ENCODE peak calls at places on chromosomes 2 and 18, in ten cellular contexts. K, L, R, E, N, J, S, Z, Y and V are unnamed samples.

GRCh38 chr2:30252723-30253688 is 21.7 kb downstream of the LBH start:
- DNase-seq in K (peak; percentile 50), L (no peak), R (no peak), E (no peak), N (no peak), J (peak; percentile 73), S (no peak), Z (no peak), Y (no peak), V (no peak)

GRCh38 chr2:240687741-240688562 is 3.7 kb upstream of the AQP12A start:
- DNase-seq in K (no peak), L (no peak), R (no peak), E (no peak), N (no peak), J (no peak), S (no peak), Z (peak; percentile 49), Y (no peak), V (peak; percentile 51)

GRCh38 chr2:152468832-152469692 is 134.1 kb downstream of the FMNL2 start:
- DNase-seq in K (no peak), L (no peak), R (no peak), E (no peak), N (no peak), J (no peak), S (no peak), Z (no peak), Y (peak; percentile 41), V (no peak)

GRCh38 chr2:104790100-104790811 is 63.7 kb upstream of the POU3F3 start:
- DNase-seq in K (no peak), L (no peak), R (no peak), E (peak; percentile 89), N (no peak), J (no peak), S (no peak), Z (no peak), Y (no peak), V (no peak)

GRCh38 chr2:101173707-101174295 is 22.6 kb upstream of the TBC1D8 start:
- DNase-seq in K (no peak), L (peak; percentile 51), R (no peak), E (no peak), N (peak; percentile 33), J (no peak), S (no peak), Z (peak; percentile 28), Y (no peak), V (no peak)

GRCh38 chr18:36143391-36143790 is 13.7 kb downstream of the ELP2 start:
- DNase-seq in K (no peak), L (no peak), R (no peak), E (no peak), N (no peak), J (no peak), S (no peak), Z (no peak), Y (no peak), V (no peak)

GRCh38 chr2:529425-529824 is 147.8 kb downstream of the TMEM18 start:
- DNase-seq in K (no peak), L (no peak), R (no peak), E (peak; percentile 73), N (no peak), J (no peak), S (no peak), Z (no peak), Y (peak; percentile 30), V (no peak)

GRCh38 chr18:48781041-48781989 is 169.4 kb downstream of the SMAD7 start:
- DNase-seq in K (no peak), L (no peak), R (no peak), E (peak; percentile 63), N (peak; percentile 97), J (peak; percentile 94), S (peak; percentile 75), Z (peak; percentile 98), Y (no peak), V (peak; percentile 98)

GRCh38 chr2:51813245-51813644 is 781.3 kb upstream of the NRXN1 start:
- DNase-seq in K (no peak), L (no peak), R (no peak), E (no peak), N (no peak), J (no peak), S (no peak), Z (no peak), Y (peak; percentile 7), V (no peak)

GRCh38 chr2:8617590-8617989 is 64.3 kb upstream of the ID2 start:
- DNase-seq in K (no peak), L (no peak), R (no peak), E (no peak), N (no peak), J (no peak), S (no peak), Z (peak; percentile 67), Y (no peak), V (no peak)

GRCh38 chr18:27449104-27449503 is 264.0 kb upstream of the CHST9 start:
- DNase-seq in K (no peak), L (no peak), R (no peak), E (no peak), N (no peak), J (no peak), S (no peak), Z (no peak), Y (no peak), V (no peak)

GRCh38 chr2:44768438-44769236 is 172.9 kb upstream of the SIX3 start:
- DNase-seq in K (no peak), L (no peak), R (no peak), E (peak; percentile 90), N (no peak), J (no peak), S (no peak), Z (no peak), Y (no peak), V (no peak)

GRCh38 chr2:16038586-16038985 is 98.2 kb downstream of the MYCN start:
- DNase-seq in K (no peak), L (no peak), R (no peak), E (no peak), N (no peak), J (no peak), S (no peak), Z (no peak), Y (no peak), V (no peak)

GRCh38 chr2:5666798-5667197 is 25.4 kb upstream of the SOX11 start:
- DNase-seq in K (no peak), L (no peak), R (no peak), E (no peak), N (no peak), J (no peak), S (no peak), Z (no peak), Y (no peak), V (no peak)

GRCh38 chr2:108612514-108613183 is 78.4 kb downstream of the LIMS1 start:
- DNase-seq in K (no peak), L (peak; percentile 59), R (no peak), E (no peak), N (no peak), J (no peak), S (no peak), Z (no peak), Y (no peak), V (no peak)

GRCh38 chr2:160406591-160407392 is 86.8 kb downstream of the RBMS1 start:
- DNase-seq in K (no peak), L (peak; percentile 70), R (no peak), E (peak; percentile 73), N (peak; percentile 56), J (peak; percentile 80), S (no peak), Z (peak; percentile 85), Y (peak; percentile 78), V (no peak)

GRCh38 chr2:13135369-13135768 is 418.6 kb downstream of the TRIB2 start:
- DNase-seq in K (no peak), L (no peak), R (no peak), E (no peak), N (no peak), J (no peak), S (no peak), Z (no peak), Y (no peak), V (no peak)

GRCh38 chr18:22883189-22883588 is 49.9 kb upstream of the RBBP8 start:
- DNase-seq in K (no peak), L (no peak), R (no peak), E (peak; percentile 6), N (no peak), J (no peak), S (no peak), Z (no peak), Y (no peak), V (no peak)

GRCh38 chr18:9570255-9570654 is 44.1 kb downstream of the PPP4R1 start:
- DNase-seq in K (no peak), L (no peak), R (no peak), E (no peak), N (no peak), J (no peak), S (no peak), Z (no peak), Y (no peak), V (no peak)

GRCh38 chr2:200944467-200945394 is 18.7 kb downstream of the ORC2 start:
- DNase-seq in K (no peak), L (peak; percentile 59), R (no peak), E (no peak), N (no peak), J (no peak), S (no peak), Z (no peak), Y (peak; percentile 97), V (no peak)

GRCh38 chr2:98518106-98518505 is 73.4 kb downstream of the INPP4A start:
- DNase-seq in K (no peak), L (no peak), R (no peak), E (peak; percentile 19), N (no peak), J (no peak), S (peak; percentile 55), Z (no peak), Y (peak; percentile 26), V (no peak)

GRCh38 chr2:172969609-172970008 is 106.0 kb upstream of the MAP3K20 start:
- DNase-seq in K (no peak), L (no peak), R (no peak), E (no peak), N (no peak), J (no peak), S (no peak), Z (no peak), Y (no peak), V (no peak)

GRCh38 chr2:198309673-198310280 is 505.4 kb downstream of the PLCL1 start:
- DNase-seq in K (no peak), L (peak; percentile 40), R (peak; percentile 52), E (peak; percentile 61), N (no peak), J (no peak), S (peak; percentile 21), Z (no peak), Y (peak; percentile 66), V (no peak)

GRCh38 chr2:66461751-66462150 is 26.8 kb downstream of the MEIS1 start:
- DNase-seq in K (no peak), L (no peak), R (no peak), E (no peak), N (no peak), J (no peak), S (no peak), Z (no peak), Y (no peak), V (no peak)

GRCh38 chr2:68978098-68978497 is 3.7 kb downstream of the GKN1 start:
- DNase-seq in K (no peak), L (no peak), R (no peak), E (no peak), N (no peak), J (no peak), S (no peak), Z (no peak), Y (no peak), V (no peak)

GRCh38 chr2:68909793-68910674 is 38.8 kb upstream of the BMP10 start:
- DNase-seq in K (peak; percentile 39), L (peak; percentile 73), R (peak; percentile 47), E (peak; percentile 84), N (peak; percentile 48), J (peak; percentile 74), S (peak; percentile 48), Z (no peak), Y (peak; percentile 83), V (no peak)

GRCh38 chr2:201779996-201780673 is 598 bp downstream of the ALS2 start:
- DNase-seq in K (no peak), L (no peak), R (no peak), E (no peak), N (no peak), J (no peak), S (peak; percentile 18), Z (no peak), Y (peak; percentile 58), V (no peak)

GRCh38 chr2:10285578-10286198 is 17.0 kb upstream of the HPCAL1 start:
- DNase-seq in K (no peak), L (no peak), R (peak; percentile 97), E (no peak), N (peak; percentile 89), J (peak; percentile 90), S (no peak), Z (peak; percentile 93), Y (peak; percentile 65), V (peak; percentile 92)